ENCODE peak calls at places on chromosomes 6 and 20, in ten cellular contexts. N is stomach, M is osteocyte, U is BJ, A is GM12864, E is Calu3, W is lower leg skin, D is GM12878, O is WTC11, J is OCI-LY7. V is an unnamed sample.

GRCh38 chr20:59455392-59456341 is 148.7 kb upstream of the PHACTR3 start:
- DNase-seq in M (no peak), J (peak; percentile 14), A (no peak), U (no peak), W (no peak), O (no peak), D (no peak), E (peak; percentile 34), N (peak; percentile 56), V (peak; percentile 45)

GRCh38 chr6:111423960-111424846 is 58.8 kb downstream of the REV3L start:
- DNase-seq in W (no peak), M (no peak), N (peak; percentile 64), U (no peak), D (no peak), J (no peak), A (no peak), E (peak; percentile 14), O (no peak), V (no peak)

GRCh38 chr6:24935753-24936152 is at the start of gene RIPOR2:
- DNase-seq in W (no peak), A (peak; percentile 65), U (no peak), O (peak; percentile 62), M (no peak), D (no peak), J (peak; percentile 89), E (no peak), N (peak; percentile 56), V (no peak)

GRCh38 chr6:38822963-38823362 is 107.9 kb downstream of the DNAH8 start:
- DNase-seq in O (no peak), E (no peak), M (no peak), N (no peak), W (no peak), J (no peak), U (no peak), D (no peak), A (no peak), V (no peak)

GRCh38 chr6:136945626-136946235 is 23.6 kb downstream of the SLC35D3 start:
- DNase-seq in D (no peak), O (no peak), E (no peak), M (no peak), N (no peak), U (no peak), J (no peak), W (no peak), A (peak; percentile 30), V (no peak)

GRCh38 chr6:35014786-35015185 is 125.7 kb downstream of the ANKS1A start:
- DNase-seq in E (no peak), D (no peak), A (no peak), N (no peak), J (no peak), W (no peak), O (no peak), U (peak; percentile 19), M (no peak), V (no peak)

GRCh38 chr6:63372951-63373533 is 53.3 kb upstream of the LGSN start:
- DNase-seq in O (no peak), N (no peak), M (no peak), J (no peak), W (no peak), E (no peak), D (no peak), A (no peak), U (no peak), V (no peak)

GRCh38 chr20:16423311-16424212 is 149.7 kb downstream of the KIF16B start:
- DNase-seq in A (no peak), U (no peak), O (no peak), N (no peak), M (no peak), D (no peak), W (no peak), J (no peak), E (no peak), V (no peak)

GRCh38 chr6:27479319-27480182 is 6.6 kb upstream of the ZNF184 start:
- DNase-seq in A (peak; percentile 69), D (peak; percentile 97), J (peak; percentile 85), O (peak; percentile 77), W (peak; percentile 96), E (peak; percentile 88), U (peak; percentile 80), N (peak; percentile 63), M (peak; percentile 95), V (peak; percentile 64)

GRCh38 chr20:55793986-55794385 is 211.3 kb downstream of the CBLN4 start:
- DNase-seq in N (no peak), U (no peak), W (no peak), A (no peak), O (no peak), M (no peak), E (no peak), D (no peak), J (no peak), V (no peak)

GRCh38 chr20:33096921-33097320 is 17.5 kb downstream of the BPIFB4 start:
- DNase-seq in J (no peak), N (no peak), M (no peak), D (no peak), W (no peak), U (no peak), A (no peak), E (no peak), O (no peak), V (no peak)

GRCh38 chr6:146700078-146700686 is 101.4 kb downstream of the ADGB start:
- DNase-seq in U (peak; percentile 25), J (peak; percentile 62), D (peak; percentile 26), M (peak; percentile 85), N (peak; percentile 77), O (peak; percentile 17), W (peak; percentile 90), E (peak; percentile 69), A (peak; percentile 16), V (peak; percentile 26)

GRCh38 chr6:31396422-31397152 is 6.8 kb upstream of the MICA start:
- DNase-seq in E (peak; percentile 98), U (no peak), D (no peak), A (peak; percentile 49), M (peak; percentile 93), O (peak; percentile 89), J (peak; percentile 76), N (peak; percentile 88), W (peak; percentile 96), V (peak; percentile 76)

GRCh38 chr6:154830771-154831170 is 97.6 kb downstream of the SCAF8 start:
- DNase-seq in E (no peak), M (no peak), N (no peak), W (no peak), A (no peak), O (no peak), U (no peak), J (no peak), D (no peak), V (no peak)

GRCh38 chr20:32458061-32458836 is 100.1 kb downstream of the ASXL1 start:
- DNase-seq in A (no peak), O (no peak), N (no peak), U (no peak), J (no peak), E (no peak), W (no peak), D (no peak), M (no peak), V (no peak)

GRCh38 chr20:56810141-56810540 is 181.0 kb downstream of the TFAP2C start:
- DNase-seq in M (no peak), A (no peak), N (no peak), E (no peak), J (no peak), O (no peak), U (no peak), W (no peak), D (no peak), V (no peak)

DNA sequence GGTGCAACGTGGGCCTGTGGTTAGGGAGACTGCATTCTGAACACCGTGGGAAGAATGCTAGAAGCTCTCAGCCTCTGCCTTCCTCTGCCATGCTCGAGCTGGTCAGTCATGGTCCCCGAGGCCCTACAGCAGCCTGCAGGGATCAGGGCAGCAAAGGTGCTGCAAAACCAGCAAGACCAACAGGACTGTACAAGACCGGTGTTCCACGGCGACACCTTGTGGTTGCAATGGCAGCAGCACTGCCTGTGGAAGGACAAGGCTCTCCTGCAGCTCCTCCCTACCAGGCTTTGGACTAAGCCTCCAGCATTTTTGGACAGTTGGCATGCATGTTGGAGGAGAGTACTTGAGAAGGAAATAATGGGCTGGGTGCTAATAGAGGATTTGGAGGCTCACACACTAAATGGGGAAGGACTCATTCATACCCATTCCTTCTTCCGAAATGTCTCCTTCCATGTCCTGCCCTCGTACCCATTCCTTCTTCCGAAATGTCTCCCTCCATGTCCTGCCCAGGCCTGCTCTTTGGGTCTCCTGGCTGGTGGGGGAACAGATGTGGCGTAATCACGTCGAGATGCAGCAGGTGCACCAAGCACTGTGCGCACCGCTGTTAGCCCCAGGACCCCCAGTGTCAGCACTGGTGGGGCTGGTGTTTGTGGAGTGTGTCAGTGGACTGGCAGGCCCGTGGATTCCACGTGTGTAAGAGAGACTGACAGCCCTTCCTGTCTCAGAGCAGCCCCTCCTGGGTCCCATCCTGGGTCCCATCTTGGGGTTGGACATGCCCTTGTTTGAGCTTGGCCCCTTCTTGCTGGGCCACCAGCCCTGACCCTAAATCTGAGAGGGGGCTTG is 18.6 kb upstream of the MYT1 start:
- DNase-seq in A (no peak), U (no peak), O (peak; percentile 66), M (no peak), D (no peak), N (no peak), J (no peak), E (no peak), W (peak; percentile 76), V (no peak)
- TF ChIP-seq CTCF in A (peak; percentile 38), U (no peak), O (peak; percentile 49), M (no peak), D (peak; percentile 3), N (no peak), J (peak; percentile 61), E (peak; percentile 18), W (no peak), V (no peak)

GRCh38 chr6:17858576-17858975 is 128.9 kb downstream of the KIF13A start:
- DNase-seq in U (no peak), J (no peak), O (no peak), M (no peak), N (no peak), D (no peak), A (no peak), W (no peak), E (no peak), V (no peak)
- TF ChIP-seq CTCF in U (no peak), J (no peak), O (no peak), M (no peak), N (no peak), D (no peak), A (no peak), W (no peak), E (no peak), V (no peak)

GRCh38 chr20:37330316-37330715 is 15.6 kb upstream of the SRC start:
- DNase-seq in N (no peak), W (no peak), M (no peak), E (no peak), U (no peak), A (no peak), O (no peak), J (no peak), D (no peak), V (no peak)
- TF ChIP-seq CTCF in N (no peak), W (no peak), M (no peak), E (no peak), U (no peak), A (no peak), O (no peak), J (no peak), D (no peak), V (no peak)

DNA sequence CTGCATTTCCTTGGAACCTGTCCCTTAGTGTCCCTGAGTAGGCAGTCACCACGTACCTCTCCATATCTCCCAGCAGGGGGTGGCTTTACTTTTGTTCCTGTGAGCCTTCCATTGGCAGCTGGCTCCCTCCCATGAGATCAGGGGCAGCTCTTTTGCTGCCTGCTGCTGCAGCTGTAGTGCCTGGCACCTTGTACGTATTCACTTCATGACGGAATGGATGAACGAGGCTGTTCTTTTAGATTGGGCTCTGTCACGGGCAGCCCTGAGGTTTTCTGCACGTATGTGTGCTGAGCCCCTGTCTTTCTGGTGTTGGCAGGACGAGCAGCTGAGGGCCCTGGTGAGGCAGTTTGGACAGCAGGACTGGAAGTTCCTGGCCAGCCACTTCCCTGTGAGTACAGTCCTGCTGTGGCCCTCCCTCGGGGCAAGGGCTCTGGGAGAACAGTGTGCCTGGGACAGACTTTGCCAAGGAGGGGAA is 14.6 kb downstream of the MYBL2 start:
- DNase-seq in O (no peak), D (peak; percentile 21), N (no peak), U (no peak), W (no peak), M (no peak), J (peak; percentile 82), A (no peak), E (no peak), V (peak; percentile 37)
- TF ChIP-seq CTCF in O (no peak), D (peak; percentile 40), N (no peak), U (peak; percentile 30), W (no peak), M (no peak), J (peak; percentile 61), A (peak; percentile 47), E (no peak), V (no peak)